ENCODE peak calls at places on chromosome 19, in nine cellular contexts. N, X, Q, T, R, M, F, S and D are unnamed samples.

GRCh38 chr19:39406656-39407393 is at the start of gene ZFP36:
- DNase-seq in N (peak), X (peak), Q (peak), T (peak), R (peak), M (no peak), F (peak), S (peak), D (peak)

GRCh38 chr19:4647676-4648644 is 8.6 kb downstream of the TNFAIP8L1 start:
- DNase-seq in N (no peak), X (peak), Q (no peak), T (no peak), R (no peak), M (no peak), F (no peak), S (peak), D (no peak)

GRCh38 chr19:45368737-45369340 is 1.5 kb downstream of the ERCC2 start:
- DNase-seq in N (no peak), X (no peak), Q (no peak), T (no peak), R (no peak), M (no peak), F (peak), S (no peak), D (no peak)

GRCh38 chr19:3248728-3249315 is 24.4 kb downstream of the CELF5 start:
- DNase-seq in N (no peak), X (no peak), Q (no peak), T (no peak), R (no peak), M (no peak), F (peak), S (no peak), D (no peak)

GRCh38 chr19:22052644-22053013 is 345 bp downstream of the ZNF257 start:
- DNase-seq in N (peak), X (peak), Q (no peak), T (no peak), R (no peak), M (no peak), F (no peak), S (no peak), D (no peak)

GRCh38 chr19:13995017-13995728 is 10.9 kb downstream of the RFX1 start:
- DNase-seq in N (no peak), X (peak), Q (no peak), T (peak), R (no peak), M (no peak), F (no peak), S (no peak), D (no peak)

GRCh38 chr19:2627319-2627829 is 75.1 kb downstream of the GNG7 start:
- DNase-seq in N (peak), X (peak), Q (peak), T (peak), R (peak), M (peak), F (no peak), S (peak), D (peak)

GRCh38 chr19:5914358-5914774 is 312 bp downstream of the CAPS start:
- DNase-seq in N (no peak), X (no peak), Q (no peak), T (no peak), R (no peak), M (no peak), F (no peak), S (no peak), D (no peak)

GRCh38 chr19:13987101-13987890 is 18.8 kb downstream of the RFX1 start:
- DNase-seq in N (no peak), X (peak), Q (no peak), T (no peak), R (no peak), M (no peak), F (no peak), S (peak), D (no peak)

GRCh38 chr19:47613165-47614146 is 4.5 kb downstream of the BICRA start:
- DNase-seq in N (no peak), X (no peak), Q (no peak), T (peak), R (peak), M (no peak), F (peak), S (no peak), D (peak)

GRCh38 chr19:51552996-51553725 is 17.9 kb upstream of the ZNF175 start:
- DNase-seq in N (peak), X (peak), Q (peak), T (peak), R (peak), M (no peak), F (peak), S (peak), D (peak)

GRCh38 chr19:11208526-11209471 is 11.5 kb upstream of the KANK2 start:
- DNase-seq in N (no peak), X (peak), Q (no peak), T (no peak), R (no peak), M (no peak), F (no peak), S (no peak), D (no peak)

GRCh38 chr19:44576843-44577565 is 36.4 kb upstream of the IGSF23 start:
- DNase-seq in N (peak), X (no peak), Q (peak), T (peak), R (peak), M (no peak), F (peak), S (no peak), D (peak)

GRCh38 chr19:33090179-33090578 is 9.2 kb downstream of the GPATCH1 start:
- DNase-seq in N (no peak), X (no peak), Q (no peak), T (no peak), R (no peak), M (no peak), F (no peak), S (no peak), D (no peak)

DNA sequence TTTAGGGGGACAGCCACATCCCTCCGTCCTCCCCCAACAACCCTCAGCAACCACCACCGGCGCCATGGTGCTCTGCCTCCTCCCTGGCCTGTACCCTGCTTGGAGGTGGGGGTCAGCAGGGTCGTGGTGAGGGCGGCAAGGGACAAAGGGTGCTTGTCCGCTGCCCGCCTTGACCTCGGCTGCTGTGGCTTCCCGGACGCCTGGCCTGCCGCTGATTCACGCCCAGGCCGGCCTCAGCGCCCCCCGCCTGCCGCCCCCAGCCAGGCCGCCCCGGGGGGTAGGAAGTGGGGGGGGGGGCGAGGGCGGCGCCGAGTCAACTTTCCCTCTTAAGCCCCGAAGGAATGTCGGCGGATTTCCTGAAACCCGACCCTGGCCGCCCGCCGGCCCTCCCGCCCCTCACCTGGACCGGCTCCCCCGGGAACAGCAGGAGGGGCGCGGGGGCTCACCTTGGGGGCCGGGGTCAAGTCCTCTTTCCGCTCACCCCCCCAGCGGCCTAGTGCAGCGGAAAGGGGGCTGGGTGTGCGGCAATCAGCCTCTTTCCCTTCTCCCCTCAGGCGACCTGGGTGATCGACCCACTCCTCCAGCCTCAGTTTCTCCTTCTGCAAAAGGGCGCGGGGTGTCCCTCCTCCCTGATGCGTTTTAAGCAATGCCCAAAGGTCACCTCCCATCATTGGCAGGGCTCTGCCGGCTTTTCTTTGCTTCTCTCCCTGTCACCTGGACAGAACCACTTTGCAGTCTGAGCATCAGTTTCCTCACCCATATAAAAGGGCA is 1.9 kb upstream of the TMEM59L start:
- DNase-seq in N (no peak), X (no peak), Q (no peak), T (no peak), R (no peak), M (no peak), F (peak), S (no peak), D (no peak)
- H3K4me3 ChIP-seq in N (no peak), X (no peak), Q (no peak), T (no peak), R (no peak), M (no peak), F (peak), S (no peak), D (no peak)

GRCh38 chr19:16197622-16198362 is at the start of gene AP1M1:
- DNase-seq in N (peak), X (peak), Q (peak), T (peak), R (peak), M (peak), F (peak), S (peak), D (peak)

GRCh38 chr19:16198363-16198636 is 589 bp downstream of the AP1M1 start:
- DNase-seq in N (no peak), X (no peak), Q (no peak), T (no peak), R (peak), M (no peak), F (no peak), S (no peak), D (no peak)

GRCh38 chr19:16200038-16200775 is 2.5 kb downstream of the AP1M1 start:
- DNase-seq in N (no peak), X (peak), Q (no peak), T (peak), R (peak), M (no peak), F (no peak), S (no peak), D (no peak)

GRCh38 chr19:16200776-16201391 is 3.2 kb downstream of the AP1M1 start:
- DNase-seq in N (no peak), X (no peak), Q (no peak), T (no peak), R (no peak), M (no peak), F (no peak), S (no peak), D (no peak)

GRCh38 chr19:16199275-16199932 is 1.7 kb downstream of the AP1M1 start:
- DNase-seq in N (no peak), X (no peak), Q (no peak), T (no peak), R (no peak), M (no peak), F (no peak), S (no peak), D (no peak)
- H3K4me3 ChIP-seq in N (peak), X (peak), Q (peak), T (peak), R (no peak), M (peak), F (no peak), S (no peak), D (no peak)

GRCh38 chr19:46550684-46551083 is 50.4 kb upstream of the CALM3 start:
- DNase-seq in N (no peak), X (no peak), Q (no peak), T (no peak), R (no peak), M (no peak), F (no peak), S (no peak), D (no peak)

GRCh38 chr19:46551175-46551574 is 50.0 kb upstream of the CALM3 start:
- DNase-seq in N (no peak), X (no peak), Q (no peak), T (no peak), R (no peak), M (no peak), F (no peak), S (no peak), D (no peak)

GRCh38 chr19:46542428-46543230 is 47.0 kb upstream of the PNMA8B start:
- DNase-seq in N (peak), X (peak), Q (peak), T (peak), R (peak), M (peak), F (peak), S (peak), D (peak)

GRCh38 chr19:46546194-46546896 is 50.7 kb upstream of the PNMA8B start:
- DNase-seq in N (peak), X (peak), Q (peak), T (peak), R (peak), M (no peak), F (peak), S (peak), D (no peak)
- H3K4me3 ChIP-seq in N (no peak), X (peak), Q (no peak), T (no peak), R (no peak), M (no peak), F (peak), S (no peak), D (no peak)

DNA sequence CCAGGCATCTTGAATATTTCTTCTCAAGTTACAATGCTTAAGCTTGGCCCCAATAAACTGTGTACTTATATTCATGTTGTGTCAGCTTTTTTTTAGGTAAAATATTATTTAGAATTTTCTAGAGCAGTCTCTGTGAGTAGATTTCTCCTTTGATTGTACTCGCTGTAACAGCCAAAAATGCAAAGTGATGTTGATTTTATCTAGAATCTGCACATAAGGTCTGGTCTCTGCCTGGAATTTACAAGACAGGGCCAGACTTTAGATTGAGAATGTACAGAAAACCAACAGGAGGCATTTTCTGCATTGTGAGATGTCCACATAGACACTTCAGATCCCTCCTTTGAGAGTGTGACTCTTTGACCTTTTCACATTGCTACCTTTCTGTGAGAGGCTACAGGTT is 43.1 kb upstream of the ZNF681 start:
- DNase-seq in N (no peak), X (no peak), Q (no peak), T (no peak), R (no peak), M (no peak), F (no peak), S (no peak), D (no peak)
- H3K4me3 ChIP-seq in N (no peak), X (no peak), Q (no peak), T (no peak), R (no peak), M (no peak), F (no peak), S (no peak), D (no peak)